ENCODE peak calls at places on chromosomes 1 and 21, in five cellular contexts. T, D, N, I and L are unnamed samples.

GRCh38 chr1:12336436-12336835 is 106.6 kb downstream of the VPS13D start:
- DNase-seq in T (no peak), D (no peak), N (no peak), I (no peak), L (no peak)

GRCh38 chr1:45685308-45686080 is 839 bp downstream of the GPBP1L1 start:
- DNase-seq in T (peak; percentile 15), D (no peak), N (peak; percentile 22), I (no peak), L (peak; percentile 2)

GRCh38 chr21:44766014-44766817 is 35.4 kb downstream of the UBE2G2 start:
- DNase-seq in T (no peak), D (no peak), N (no peak), I (no peak), L (no peak)

GRCh38 chr21:45856422-45856821 is 125.1 kb upstream of the COL6A1 start:
- DNase-seq in T (no peak), D (peak; percentile 20), N (no peak), I (no peak), L (no peak)

GRCh38 chr1:109787845-109788605 is 24.3 kb upstream of the EPS8L3 start:
- DNase-seq in T (no peak), D (peak; percentile 26), N (no peak), I (no peak), L (no peak)

GRCh38 chr1:232507571-232507970 is 122.4 kb downstream of the SIPA1L2 start:
- DNase-seq in T (no peak), D (no peak), N (no peak), I (no peak), L (no peak)

GRCh38 chr1:29811247-29811646 is 574.9 kb downstream of the PTPRU start:
- DNase-seq in T (no peak), D (peak; percentile 14), N (no peak), I (no peak), L (no peak)

GRCh38 chr1:62706985-62707745 is 19.0 kb upstream of the DOCK7 start:
- DNase-seq in T (no peak), D (peak; percentile 34), N (no peak), I (no peak), L (no peak)

GRCh38 chr1:21815724-21816311 is 3.8 kb downstream of the LDLRAD2 start:
- DNase-seq in T (no peak), D (no peak), N (no peak), I (no peak), L (no peak)

GRCh38 chr1:31575373-31576140 is 758 bp upstream of the TINAGL1 start:
- DNase-seq in T (peak; percentile 96), D (peak; percentile 91), N (no peak), I (no peak), L (no peak)

GRCh38 chr1:184025242-184025675 is 12.3 kb downstream of the COLGALT2 start:
- DNase-seq in T (peak; percentile 70), D (peak; percentile 49), N (peak; percentile 25), I (peak; percentile 36), L (peak; percentile 81)

GRCh38 chr1:46687095-46687659 is 15.5 kb downstream of the TEX38 start:
- DNase-seq in T (peak; percentile 85), D (peak; percentile 96), N (no peak), I (no peak), L (no peak)